ENCODE peak calls at places on chromosomes 12 and 14, in five cellular contexts. One of them, this sample, is unnamed.

GRCh38 chr12:49294804-49295086 is 202 bp upstream of the PRPH start:
- DNase-seq in NCI-H82: peak
- DNase-seq in effector memory CD4-positive, alpha-beta T cell: no peak
- DNase-seq in activated T-helper 1 cell treated with anti-CD3 and anti-CD28 coated beads, Interleukin-2, amount 50 U/mL, for 16 hours: no peak
- DNase-seq in COR-L47: no peak
- DNase-seq in this sample: no peak

GRCh38 chr12:49055978-49056754 is 4.4 kb downstream of the KMT2D start:
- DNase-seq in NCI-H82: peak
- DNase-seq in effector memory CD4-positive, alpha-beta T cell: peak
- DNase-seq in activated T-helper 1 cell treated with anti-CD3 and anti-CD28 coated beads, Interleukin-2, amount 50 U/mL, for 16 hours: peak
- DNase-seq in COR-L47: no peak
- DNase-seq in this sample: no peak

GRCh38 chr12:53219116-53219955 is 12.3 kb upstream of the ITGB7 start:
- DNase-seq in NCI-H82: no peak
- DNase-seq in effector memory CD4-positive, alpha-beta T cell: peak
- DNase-seq in activated T-helper 1 cell treated with anti-CD3 and anti-CD28 coated beads, Interleukin-2, amount 50 U/mL, for 16 hours: peak
- DNase-seq in COR-L47: no peak
- DNase-seq in this sample: no peak

GRCh38 chr14:99316281-99317163 is 44.5 kb upstream of the BCL11B start:
- DNase-seq in NCI-H82: no peak
- DNase-seq in effector memory CD4-positive, alpha-beta T cell: no peak
- DNase-seq in activated T-helper 1 cell treated with anti-CD3 and anti-CD28 coated beads, Interleukin-2, amount 50 U/mL, for 16 hours: no peak
- DNase-seq in COR-L47: no peak
- DNase-seq in this sample: no peak

GRCh38 chr12:53538209-53538689 is 31.0 kb upstream of the NPFF start:
- DNase-seq in NCI-H82: no peak
- DNase-seq in effector memory CD4-positive, alpha-beta T cell: no peak
- DNase-seq in activated T-helper 1 cell treated with anti-CD3 and anti-CD28 coated beads, Interleukin-2, amount 50 U/mL, for 16 hours: no peak
- DNase-seq in COR-L47: peak
- DNase-seq in this sample: peak

GRCh38 chr12:54879579-54879978 is 25.3 kb downstream of the MUCL1 start:
- DNase-seq in NCI-H82: no peak
- DNase-seq in effector memory CD4-positive, alpha-beta T cell: no peak
- DNase-seq in activated T-helper 1 cell treated with anti-CD3 and anti-CD28 coated beads, Interleukin-2, amount 50 U/mL, for 16 hours: no peak
- DNase-seq in COR-L47: no peak
- DNase-seq in this sample: no peak

GRCh38 chr12:92543872-92544271 is 158.9 kb upstream of the PLEKHG7 start:
- DNase-seq in NCI-H82: no peak
- DNase-seq in effector memory CD4-positive, alpha-beta T cell: no peak
- DNase-seq in activated T-helper 1 cell treated with anti-CD3 and anti-CD28 coated beads, Interleukin-2, amount 50 U/mL, for 16 hours: no peak
- DNase-seq in COR-L47: no peak
- DNase-seq in this sample: no peak

GRCh38 chr12:55935742-55936151 is 4.8 kb downstream of the DGKA start:
- DNase-seq in NCI-H82: no peak
- DNase-seq in effector memory CD4-positive, alpha-beta T cell: no peak
- DNase-seq in activated T-helper 1 cell treated with anti-CD3 and anti-CD28 coated beads, Interleukin-2, amount 50 U/mL, for 16 hours: no peak
- DNase-seq in COR-L47: no peak
- DNase-seq in this sample: no peak

GRCh38 chr14:29282169-29282568 is 515.6 kb downstream of the FOXG1 start:
- DNase-seq in NCI-H82: no peak
- DNase-seq in effector memory CD4-positive, alpha-beta T cell: no peak
- DNase-seq in activated T-helper 1 cell treated with anti-CD3 and anti-CD28 coated beads, Interleukin-2, amount 50 U/mL, for 16 hours: no peak
- DNase-seq in COR-L47: no peak
- DNase-seq in this sample: no peak

GRCh38 chr12:88420460-88420859 is 159.8 kb downstream of the KITLG start:
- DNase-seq in NCI-H82: no peak
- DNase-seq in effector memory CD4-positive, alpha-beta T cell: no peak
- DNase-seq in activated T-helper 1 cell treated with anti-CD3 and anti-CD28 coated beads, Interleukin-2, amount 50 U/mL, for 16 hours: no peak
- DNase-seq in COR-L47: no peak
- DNase-seq in this sample: no peak

GRCh38 chr14:70685480-70686197 is 43.9 kb downstream of the TTC9 start:
- DNase-seq in NCI-H82: peak
- DNase-seq in effector memory CD4-positive, alpha-beta T cell: no peak
- DNase-seq in activated T-helper 1 cell treated with anti-CD3 and anti-CD28 coated beads, Interleukin-2, amount 50 U/mL, for 16 hours: no peak
- DNase-seq in COR-L47: no peak
- DNase-seq in this sample: no peak

GRCh38 chr14:90837355-90837754 is 21.1 kb upstream of the TTC7B start:
- DNase-seq in NCI-H82: no peak
- DNase-seq in effector memory CD4-positive, alpha-beta T cell: no peak
- DNase-seq in activated T-helper 1 cell treated with anti-CD3 and anti-CD28 coated beads, Interleukin-2, amount 50 U/mL, for 16 hours: no peak
- DNase-seq in COR-L47: no peak
- DNase-seq in this sample: no peak

GRCh38 chr12:29220632-29221336 is 71.7 kb downstream of the FAR2 start:
- DNase-seq in NCI-H82: no peak
- DNase-seq in effector memory CD4-positive, alpha-beta T cell: no peak
- DNase-seq in activated T-helper 1 cell treated with anti-CD3 and anti-CD28 coated beads, Interleukin-2, amount 50 U/mL, for 16 hours: no peak
- DNase-seq in COR-L47: no peak
- DNase-seq in this sample: no peak

This sample was measured in PC-9.